ENCODE peak calls at places on chromosome 6, in nine cellular contexts. U is NCI-H1105; K is stimulated activated CD4-positive, alpha-beta T cell treated with anti-CD3 and anti-CD28 coated beads, Interleukin-1b, Interleukin-23, amount 100 ng/mL, for 4 hours; I is nucleus accumbens; Q is kidney tubule cell; N is GM13977; F is WTC11; R is mammary epithelial cell; A is fibroblast of mammary gland. C is an unnamed sample.

GRCh38 chr6:74356385-74356784 is 660.4 kb downstream of the CD109 start:
- DNase-seq in N (no peak), A (peak), Q (peak), K (no peak), U (no peak), R (peak), I (no peak), F (no peak), C (no peak)

GRCh38 chr6:167559675-167560479 is 235.0 kb downstream of the TTLL2 start:
- DNase-seq in U (no peak), A (no peak), I (no peak), N (no peak), R (no peak), F (no peak), Q (no peak), K (no peak), C (no peak)

GRCh38 chr6:166737231-166737630 is 110.2 kb upstream of the RPS6KA2 start:
- DNase-seq in A (no peak), N (no peak), K (no peak), Q (no peak), U (no peak), I (no peak), F (no peak), R (peak), C (no peak)

GRCh38 chr6:158835616-158836221 is 16.6 kb upstream of the EZR start:
- DNase-seq in A (peak), I (no peak), F (peak), U (no peak), N (no peak), K (no peak), Q (no peak), R (no peak), C (no peak)

GRCh38 chr6:109393882-109394281 is 11.6 kb upstream of the CD164 start:
- DNase-seq in A (peak), U (no peak), Q (peak), N (no peak), R (peak), K (no peak), F (no peak), I (no peak), C (no peak)

GRCh38 chr6:141809901-141810300 is 322.8 kb upstream of the GJE1 start:
- DNase-seq in I (no peak), U (no peak), Q (no peak), F (no peak), N (no peak), R (no peak), A (peak), K (no peak), C (no peak)

GRCh38 chr6:37018152-37019064 is 13.0 kb downstream of the FGD2 start:
- DNase-seq in Q (peak), A (peak), N (peak), U (peak), K (peak), I (peak), R (peak), F (peak), C (peak)

GRCh38 chr6:32982084-32982701 is 13.8 kb downstream of the BRD2 start:
- DNase-seq in Q (no peak), I (no peak), F (no peak), A (peak), K (no peak), N (no peak), U (peak), R (no peak), C (no peak)

GRCh38 chr6:28357036-28357435 is 7.3 kb downstream of the ZKSCAN3 start:
- DNase-seq in R (no peak), A (peak), F (no peak), N (no peak), U (no peak), Q (no peak), K (no peak), I (no peak), C (no peak)

GRCh38 chr6:38974389-38975133 is 74.0 kb upstream of the GLP1R start:
- DNase-seq in Q (no peak), A (no peak), R (no peak), N (no peak), K (no peak), I (no peak), U (no peak), F (no peak), C (no peak)

GRCh38 chr6:135419162-135419561 is 78.4 kb downstream of the AHI1 start:
- DNase-seq in F (no peak), I (no peak), K (no peak), A (peak), Q (no peak), N (no peak), U (no peak), R (no peak), C (no peak)

C was measured in GM10248.